ENCODE peak calls at places on chromosomes 1 and 21, in nine cellular contexts. I, Q, P, U, M, R, A, T and E are unnamed samples.

GRCh38 chr1:197180252-197180878 is 33.9 kb upstream of the ASPM start:
- DNase-seq in Q (peak), A (no peak), R (peak), I (peak), T (no peak), M (no peak), P (no peak), U (peak), E (peak)

GRCh38 chr21:36079010-36079649 is 9.3 kb downstream of the CBR1 start:
- DNase-seq in P (no peak), M (no peak), R (no peak), I (no peak), A (no peak), U (no peak), Q (no peak), T (no peak), E (no peak)

GRCh38 chr1:224106568-224107281 is 7.2 kb upstream of the FBXO28 start:
- DNase-seq in M (no peak), R (peak), T (no peak), P (no peak), Q (no peak), I (peak), U (peak), A (no peak), E (peak)

GRCh38 chr1:43786975-43787374 is 79.6 kb downstream of the ST3GAL3 start:
- DNase-seq in Q (peak), P (no peak), A (no peak), T (peak), U (peak), M (no peak), I (peak), R (peak), E (no peak)

GRCh38 chr1:34591751-34592629 is 162.9 kb upstream of the GJB5 start:
- DNase-seq in I (no peak), U (no peak), R (no peak), P (no peak), M (no peak), T (peak), Q (no peak), A (no peak), E (no peak)

GRCh38 chr1:235502601-235503332 is 1.5 kb downstream of the B3GALNT2 start:
- DNase-seq in U (peak), T (no peak), R (peak), A (no peak), P (no peak), M (no peak), I (no peak), Q (no peak), E (no peak)

GRCh38 chr1:163046071-163046470 is 23.1 kb upstream of the RGS4 start:
- DNase-seq in R (peak), M (no peak), I (peak), T (no peak), P (no peak), A (no peak), Q (no peak), U (peak), E (no peak)

GRCh38 chr21:46622226-46622625 is 13.2 kb upstream of the PRMT2 start:
- DNase-seq in A (peak), P (no peak), T (no peak), U (no peak), M (no peak), Q (no peak), I (no peak), R (peak), E (no peak)

GRCh38 chr1:210541680-210542358 is 213.1 kb downstream of the HHAT start:
- DNase-seq in P (no peak), I (no peak), Q (no peak), M (no peak), U (peak), T (no peak), A (no peak), R (peak), E (no peak)

DNA sequence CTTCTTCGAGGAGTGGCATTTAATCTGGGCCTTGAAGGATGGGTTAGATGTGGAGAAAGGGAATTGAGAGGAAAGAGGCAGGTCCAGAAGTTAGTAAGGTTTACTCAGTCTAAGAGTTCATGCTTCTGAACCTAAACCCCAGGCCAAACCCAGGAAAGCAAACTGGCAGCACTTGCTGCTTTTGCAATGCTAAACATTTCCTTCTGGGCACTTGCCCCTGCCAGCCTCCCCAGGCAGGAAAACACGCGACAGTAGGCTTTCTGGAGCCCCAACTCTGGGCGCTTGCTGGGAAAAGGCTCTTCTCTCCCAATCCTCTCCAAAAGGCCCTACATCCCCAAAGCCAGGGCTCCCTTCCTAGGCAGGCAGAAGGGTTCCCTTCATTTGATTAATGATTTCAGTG is 2.5 kb downstream of the OLFML2B start:
- DNase-seq in I (no peak), Q (no peak), U (no peak), T (no peak), P (no peak), M (no peak), A (no peak), R (no peak), E (no peak)
- H3K4me3 ChIP-seq in I (no peak), Q (no peak), U (no peak), T (no peak), P (no peak), M (no peak), A (no peak), R (no peak), E (peak)

GRCh38 chr1:47772281-47772680 is 224.9 kb downstream of the TRABD2B start:
- DNase-seq in U (no peak), Q (no peak), M (no peak), I (no peak), A (no peak), R (no peak), T (no peak), P (no peak), E (no peak)
- H3K4me3 ChIP-seq in U (no peak), Q (no peak), M (no peak), I (no peak), A (no peak), R (no peak), T (no peak), P (no peak), E (no peak)

DNA sequence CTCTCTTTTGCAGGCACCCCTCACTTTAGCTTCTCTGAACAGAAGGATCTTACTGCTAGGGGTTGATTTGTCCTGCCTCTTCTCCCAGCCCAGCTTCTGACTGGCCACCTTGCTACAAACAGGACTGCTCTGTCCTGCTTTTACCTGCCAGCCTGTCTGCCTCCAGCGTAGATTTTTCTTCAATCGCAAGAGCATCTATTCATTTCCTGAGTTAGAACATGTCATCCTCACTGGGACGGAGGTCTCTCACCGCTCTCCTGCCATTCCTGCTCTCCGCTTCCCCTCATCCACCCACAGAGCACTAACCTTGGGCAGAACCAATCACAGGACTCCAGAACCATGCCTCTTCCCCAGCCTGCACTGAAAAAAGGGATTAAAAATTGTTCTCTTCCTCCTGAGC is 3.5 kb upstream of the ATP1B1 start:
- DNase-seq in R (no peak), A (no peak), U (no peak), Q (no peak), M (no peak), I (no peak), P (no peak), T (no peak), E (no peak)
- H3K4me3 ChIP-seq in R (no peak), A (no peak), U (no peak), Q (no peak), M (no peak), I (no peak), P (peak), T (no peak), E (no peak)

GRCh38 chr1:46543761-46544560 is 7.5 kb downstream of the KNCN start:
- DNase-seq in P (peak), U (no peak), Q (no peak), M (no peak), T (no peak), R (no peak), A (no peak), I (no peak), E (no peak)
- H3K4me3 ChIP-seq in P (no peak), U (no peak), Q (no peak), M (no peak), T (no peak), R (no peak), A (no peak), I (no peak), E (no peak)